ENCODE peak calls at places on chromosomes 13 and 19, in eight cellular contexts. L is A549, V is lower leg skin, C is MM.1S, S is fibroblast of pulmonary artery, A is AG10803, M is K562, P is stomach. N is an unnamed sample.

GRCh38 chr19:37505958-37506386 is 767 bp upstream of the ZNF793 start:
- DNase-seq in A (no peak), S (no peak), V (no peak), P (no peak), M (no peak), L (no peak), C (no peak), N (no peak)

GRCh38 chr13:24220086-24220703 is 59.7 kb downstream of the SPATA13 start:
- DNase-seq in P (peak), V (no peak), S (peak), C (peak), M (peak), A (peak), L (peak), N (peak)

GRCh38 chr13:75788494-75788991 is 152.4 kb downstream of the LMO7 start:
- DNase-seq in P (peak), C (no peak), M (no peak), S (peak), L (peak), V (no peak), A (peak), N (no peak)

GRCh38 chr13:41456768-41457588 is at the start of gene RGCC:
- DNase-seq in V (peak), M (peak), C (peak), P (peak), A (peak), L (peak), S (peak), N (peak)

GRCh38 chr19:37251308-37252229 is 33.6 kb downstream of the ZNF383 start:
- DNase-seq in P (peak), A (peak), V (peak), S (peak), L (peak), C (no peak), M (no peak), N (peak)

GRCh38 chr19:18875726-18876125 is 20.2 kb downstream of the CERS1 start:
- DNase-seq in L (no peak), M (no peak), A (peak), P (no peak), C (no peak), S (no peak), V (no peak), N (no peak)

GRCh38 chr19:29579308-29579910 is 26.7 kb upstream of the POP4 start:
- DNase-seq in M (no peak), A (no peak), V (peak), L (no peak), C (no peak), P (no peak), S (no peak), N (no peak)

GRCh38 chr19:54502518-54503048 is at the start of gene LAIR2:
- DNase-seq in V (no peak), A (no peak), L (no peak), M (no peak), S (no peak), P (no peak), C (no peak), N (no peak)

GRCh38 chr19:11067356-11068113 is 21.7 kb upstream of the LDLR start:
- DNase-seq in P (no peak), L (no peak), S (no peak), V (no peak), A (no peak), M (no peak), C (no peak), N (no peak)

GRCh38 chr13:107211073-107211472 is 643.1 kb upstream of the ARGLU1 start:
- DNase-seq in V (peak), L (peak), C (peak), M (peak), A (peak), P (peak), S (peak), N (no peak)

GRCh38 chr13:67230774-67231480 is 791 bp upstream of the PCDH9 start:
- DNase-seq in V (peak), M (peak), P (peak), C (peak), A (peak), L (peak), S (peak), N (peak)

GRCh38 chr19:52474351-52475127 is 21.2 kb downstream of the ZNF578 start:
- DNase-seq in C (no peak), A (no peak), M (no peak), L (no peak), P (no peak), V (no peak), S (no peak), N (no peak)
- H3K4me3 ChIP-seq in C (no peak), A (no peak), M (no peak), L (no peak), P (no peak), V (no peak), S (no peak), N (no peak)

GRCh38 chr13:105552078-105552477 is 983.4 kb downstream of the EFNB2 start:
- DNase-seq in M (no peak), V (no peak), C (no peak), P (no peak), L (no peak), S (no peak), A (no peak), N (no peak)
- H3K4me3 ChIP-seq in M (no peak), V (no peak), C (no peak), P (no peak), L (no peak), S (no peak), A (no peak), N (no peak)

GRCh38 chr13:27171244-27171829 is at the start of gene USP12:
- DNase-seq in C (peak), P (no peak), A (peak), L (no peak), M (peak), V (no peak), S (no peak), N (no peak)

GRCh38 chr13:27168870-27169525 is 2.6 kb downstream of the USP12 start:
- DNase-seq in V (no peak), P (no peak), C (no peak), S (no peak), A (peak), L (no peak), M (peak), N (no peak)

GRCh38 chr13:27171830-27172494 is 351 bp upstream of the USP12 start:
- DNase-seq in P (peak), L (peak), S (peak), M (peak), A (peak), C (peak), V (peak), N (peak)

GRCh38 chr13:27170521-27171243 is 929 bp downstream of the USP12 start:
- DNase-seq in P (peak), A (no peak), V (peak), M (peak), C (no peak), S (peak), L (peak), N (peak)

GRCh38 chr13:27170221-27170520 is 1.4 kb downstream of the USP12 start:
- DNase-seq in C (no peak), M (no peak), V (no peak), L (no peak), A (peak), S (peak), P (no peak), N (no peak)
- H3K4me3 ChIP-seq in C (peak), M (peak), V (no peak), L (peak), A (peak), S (peak), P (peak), N (peak)

GRCh38 chr13:114047358-114047881 is 73.5 kb upstream of the C13orf46 start:
- DNase-seq in A (no peak), P (no peak), L (no peak), C (peak), V (no peak), S (no peak), M (peak), N (no peak)

GRCh38 chr13:114048463-114048862 is 74.6 kb upstream of the C13orf46 start:
- DNase-seq in P (no peak), M (no peak), L (no peak), S (no peak), A (no peak), V (no peak), C (no peak), N (no peak)

GRCh38 chr13:114050536-114051450 is 76.9 kb upstream of the C13orf46 start:
- DNase-seq in A (no peak), M (no peak), L (no peak), S (no peak), P (no peak), V (no peak), C (no peak), N (no peak)

GRCh38 chr13:114049026-114049425 is 75.2 kb upstream of the C13orf46 start:
- DNase-seq in S (no peak), C (peak), P (no peak), V (no peak), A (no peak), L (no peak), M (no peak), N (no peak)

DNA sequence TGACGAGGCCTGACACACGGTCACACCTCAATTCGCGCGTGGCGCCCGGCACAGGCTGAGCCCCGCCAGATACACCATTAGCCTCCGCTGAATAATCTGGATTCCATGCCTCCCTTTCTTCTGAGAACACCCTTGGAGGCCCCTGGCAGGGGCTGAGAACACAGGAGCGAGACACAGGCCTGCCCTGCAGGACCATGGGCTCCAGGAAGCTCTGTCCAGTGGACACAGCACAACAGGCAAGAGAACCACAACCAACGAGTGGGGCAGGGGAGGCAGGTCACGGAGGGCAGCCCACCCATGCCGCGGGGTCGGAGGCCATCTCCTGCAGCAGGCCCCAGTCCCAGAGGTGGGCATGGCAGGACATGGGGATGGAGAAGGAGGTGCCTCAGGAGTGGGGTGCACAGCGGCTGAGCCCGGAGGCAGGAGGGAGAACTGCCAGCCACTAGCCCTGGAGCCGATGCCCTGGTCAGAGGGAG is 75.8 kb upstream of the C13orf46 start:
- DNase-seq in C (no peak), V (no peak), P (no peak), A (no peak), M (no peak), S (no peak), L (no peak), N (no peak)
- H3K4me3 ChIP-seq in C (no peak), V (no peak), P (no peak), A (no peak), M (no peak), S (no peak), L (no peak), N (no peak)

GRCh38 chr19:45882652-45883585 is 3.0 kb downstream of the IRF2BP1 start:
- DNase-seq in A (peak), V (peak), M (peak), P (peak), S (peak), C (peak), L (peak), N (peak)
- H3K4me3 ChIP-seq in A (peak), V (no peak), M (peak), P (peak), S (no peak), C (peak), L (peak), N (peak)